ENCODE peak calls at places on chromosome 20, in seven cellular contexts. K, Q, J, P, Z, H and U are unnamed samples.

GRCh38 chr20:38024496-38024895 is 8.8 kb downstream of the TTI1 start:
- DNase-seq in K (no peak), H (no peak), Q (no peak), J (no peak), Z (no peak), P (no peak), U (no peak)

GRCh38 chr20:39660251-39660650 is 698.1 kb downstream of the DHX35 start:
- DNase-seq in J (no peak), H (no peak), K (no peak), P (peak), Q (peak), Z (no peak), U (no peak)

GRCh38 chr20:17610566-17611289 is 40.9 kb downstream of the DSTN start:
- DNase-seq in K (peak), P (no peak), H (no peak), Z (no peak), J (no peak), Q (no peak), U (peak)

GRCh38 chr20:4256886-4257285 is 241.5 kb upstream of the RNF24 start:
- DNase-seq in J (no peak), H (no peak), P (no peak), Z (no peak), Q (no peak), K (no peak), U (no peak)

GRCh38 chr20:41734506-41734945 is 116.3 kb upstream of the CHD6 start:
- DNase-seq in K (peak), J (peak), H (peak), P (peak), Q (peak), Z (peak), U (no peak)

GRCh38 chr20:19497064-19497463 is 261.0 kb upstream of the RIN2 start:
- DNase-seq in J (no peak), P (peak), K (no peak), Z (peak), Q (peak), H (no peak), U (no peak)

GRCh38 chr20:13644010-13644409 is 5.3 kb upstream of the TASP1 start:
- DNase-seq in H (no peak), Z (no peak), P (peak), J (no peak), K (no peak), Q (peak), U (no peak)

GRCh38 chr20:51759769-51760510 is 8.2 kb downstream of the ATP9A start:
- DNase-seq in Q (no peak), P (no peak), Z (no peak), J (no peak), H (no peak), K (no peak), U (no peak)

GRCh38 chr20:10672579-10673127 is 1.1 kb downstream of the JAG1 start:
- DNase-seq in Q (no peak), Z (peak), J (peak), P (peak), K (peak), H (peak), U (no peak)

GRCh38 chr20:50415516-50416268 is 94.5 kb upstream of the PTPN1 start:
- DNase-seq in Q (no peak), J (no peak), K (peak), P (peak), H (no peak), Z (peak), U (peak)

GRCh38 chr20:21981607-21982344 is 276.3 kb downstream of the PAX1 start:
- DNase-seq in Q (peak), Z (peak), H (no peak), P (peak), J (no peak), K (no peak), U (no peak)

GRCh38 chr20:51510169-51510568 is 32.4 kb downstream of the NFATC2 start:
- DNase-seq in Z (no peak), H (peak), J (no peak), P (no peak), Q (no peak), K (no peak), U (no peak)

GRCh38 chr20:62902926-62903615 is 23.2 kb downstream of the DIDO1 start:
- DNase-seq in J (no peak), K (no peak), Q (no peak), H (no peak), Z (peak), P (no peak), U (no peak)

GRCh38 chr20:20196610-20197009 is 144.3 kb downstream of the CFAP61 start:
- DNase-seq in J (no peak), H (no peak), K (no peak), Z (no peak), P (no peak), Q (no peak), U (no peak)

GRCh38 chr20:40687384-40688128 is 1.5 kb downstream of the MAFB start:
- DNase-seq in K (peak), Q (peak), J (peak), H (peak), P (peak), Z (no peak), U (peak)

GRCh38 chr20:50520222-50520877 is 10.2 kb downstream of the PTPN1 start:
- DNase-seq in Q (no peak), K (no peak), H (no peak), J (no peak), Z (no peak), P (no peak), U (no peak)

GRCh38 chr20:62258499-62259293 is 20.4 kb downstream of the OSBPL2 start:
- DNase-seq in K (no peak), J (no peak), H (no peak), Z (peak), Q (peak), P (peak), U (no peak)

GRCh38 chr20:37524859-37525708 is 2.6 kb downstream of the BLCAP start:
- DNase-seq in K (peak), H (no peak), P (no peak), Q (peak), J (no peak), Z (peak), U (peak)

GRCh38 chr20:64000906-64001305 is 20.0 kb downstream of the PRPF6 start:
- DNase-seq in J (no peak), K (no peak), Q (no peak), H (no peak), Z (no peak), P (no peak), U (no peak)

GRCh38 chr20:63059684-63060056 is 52.9 kb upstream of the BHLHE23 start:
- DNase-seq in Z (no peak), Q (no peak), P (no peak), K (peak), J (no peak), H (no peak), U (no peak)

GRCh38 chr20:59948828-59949720 is 8.9 kb downstream of the FAM217B start:
- DNase-seq in Z (peak), H (peak), Q (peak), P (peak), J (no peak), K (no peak), U (no peak)

GRCh38 chr20:57880155-57880648 is 170.4 kb upstream of the PMEPA1 start:
- DNase-seq in P (no peak), Q (no peak), Z (no peak), H (no peak), J (no peak), K (peak), U (peak)

GRCh38 chr20:62631336-62632317 is 10.7 kb upstream of the SLCO4A1 start:
- DNase-seq in H (no peak), Z (no peak), P (no peak), J (no peak), K (no peak), Q (no peak), U (no peak)

GRCh38 chr20:61407561-61407960 is 155.5 kb downstream of the CDH4 start:
- DNase-seq in J (no peak), Q (no peak), Z (no peak), H (no peak), P (no peak), K (no peak), U (no peak)

GRCh38 chr20:62159052-62159451 is 15.5 kb downstream of the SS18L1 start:
- DNase-seq in K (no peak), P (no peak), Z (no peak), H (no peak), J (no peak), Q (no peak), U (no peak)

GRCh38 chr20:25323486-25324246 is 67.0 kb downstream of the ABHD12 start:
- DNase-seq in Z (no peak), K (peak), P (no peak), H (no peak), Q (no peak), J (no peak), U (no peak)

GRCh38 chr20:19886666-19887288 is 128.7 kb downstream of the RIN2 start:
- DNase-seq in P (peak), Q (peak), H (peak), K (no peak), J (no peak), Z (peak), U (no peak)

GRCh38 chr20:36234771-36235320 is 1.4 kb upstream of the AAR2 start:
- DNase-seq in K (no peak), H (no peak), P (no peak), J (peak), Z (no peak), Q (no peak), U (no peak)

GRCh38 chr20:19992996-19993908 is 23.9 kb upstream of the NAA20 start:
- DNase-seq in J (no peak), Z (peak), P (peak), Q (peak), H (no peak), K (no peak), U (no peak)

GRCh38 chr20:3461191-3461874 is 9.5 kb upstream of the ATRN start:
- DNase-seq in Q (no peak), J (no peak), K (no peak), P (peak), Z (no peak), H (no peak), U (no peak)

GRCh38 chr20:44851545-44851944 is 34.0 kb upstream of the YWHAB start:
- DNase-seq in H (no peak), K (no peak), Q (no peak), J (no peak), P (no peak), Z (no peak), U (no peak)

GRCh38 chr20:36060676-36061075 is 92.3 kb downstream of the CNBD2 start:
- DNase-seq in H (no peak), Q (no peak), J (no peak), P (no peak), K (no peak), Z (no peak), U (no peak)

GRCh38 chr20:59273699-59274380 is 26.6 kb upstream of the EDN3 start:
- DNase-seq in P (no peak), Z (no peak), J (no peak), Q (no peak), K (no peak), H (no peak), U (no peak)

GRCh38 chr20:20568604-20569205 is 143.7 kb downstream of the RALGAPA2 start:
- DNase-seq in P (peak), K (no peak), H (peak), Q (peak), Z (peak), J (no peak), U (no peak)

GRCh38 chr20:58130574-58130973 is 97.9 kb downstream of the ANKRD60 start:
- DNase-seq in Z (no peak), K (peak), Q (no peak), J (peak), P (no peak), H (peak), U (no peak)

DNA sequence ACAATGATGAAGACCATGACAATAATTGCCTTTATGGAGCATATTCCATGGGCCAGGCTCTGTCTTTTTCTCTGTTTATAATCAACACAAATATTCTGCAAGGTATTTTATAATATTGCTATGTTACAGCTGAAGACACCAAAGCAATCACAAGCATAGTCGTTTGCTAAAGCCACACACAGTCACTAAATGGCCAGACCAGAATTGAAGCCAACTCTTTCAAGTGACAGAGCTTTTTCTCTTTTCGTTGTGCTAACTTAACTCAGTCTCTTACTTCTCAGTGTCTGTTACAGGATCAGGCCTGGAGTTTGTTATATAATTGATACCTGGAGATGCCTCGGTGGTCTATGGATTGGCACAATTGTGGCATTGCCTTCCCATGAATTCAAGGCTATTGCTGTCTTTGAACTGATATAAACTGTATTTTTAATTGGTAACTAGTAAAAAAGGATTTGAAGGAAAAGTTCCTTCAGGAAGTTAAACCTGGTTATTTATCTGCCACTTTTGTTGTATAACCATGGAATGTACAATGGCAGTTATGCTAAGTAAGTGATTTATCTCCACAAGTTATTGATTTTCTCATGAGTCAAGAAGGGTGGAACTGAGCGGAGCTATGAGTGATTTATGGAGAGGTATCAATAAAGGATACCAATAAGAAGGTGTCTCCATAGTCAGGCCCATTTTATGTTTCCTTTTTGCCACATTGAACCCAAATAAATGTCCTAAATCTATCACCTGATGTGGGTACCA is 67.6 kb downstream of the PFDN4 start:
- DNase-seq in J (no peak), Q (no peak), H (no peak), P (no peak), Z (no peak), K (no peak), U (no peak)
- H3K4me3 ChIP-seq in J (no peak), Q (no peak), H (no peak), P (no peak), Z (no peak), K (no peak), U (no peak)

DNA sequence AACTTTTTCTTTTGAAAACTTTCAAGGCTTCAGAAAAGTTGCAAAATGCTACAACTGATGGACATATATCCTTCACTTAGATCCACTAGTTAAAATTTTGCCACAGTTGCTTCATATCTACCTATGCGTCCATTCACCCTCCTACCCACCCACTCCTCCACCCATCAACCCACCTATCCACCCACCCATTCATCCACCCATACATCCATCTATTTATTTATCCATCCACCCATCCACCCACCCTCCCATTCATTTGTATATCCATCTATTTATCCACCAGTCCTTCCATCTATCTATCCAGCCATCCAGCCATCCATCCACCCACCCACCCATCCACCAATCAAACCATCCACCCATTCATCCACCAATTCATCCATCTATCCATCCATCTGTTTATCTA is 13.6 kb downstream of the BPIFB4 start:
- DNase-seq in P (no peak), Z (no peak), J (no peak), K (no peak), Q (no peak), H (no peak), U (no peak)
- H3K4me3 ChIP-seq in P (no peak), Z (no peak), J (no peak), K (no peak), Q (no peak), H (no peak), U (no peak)

DNA sequence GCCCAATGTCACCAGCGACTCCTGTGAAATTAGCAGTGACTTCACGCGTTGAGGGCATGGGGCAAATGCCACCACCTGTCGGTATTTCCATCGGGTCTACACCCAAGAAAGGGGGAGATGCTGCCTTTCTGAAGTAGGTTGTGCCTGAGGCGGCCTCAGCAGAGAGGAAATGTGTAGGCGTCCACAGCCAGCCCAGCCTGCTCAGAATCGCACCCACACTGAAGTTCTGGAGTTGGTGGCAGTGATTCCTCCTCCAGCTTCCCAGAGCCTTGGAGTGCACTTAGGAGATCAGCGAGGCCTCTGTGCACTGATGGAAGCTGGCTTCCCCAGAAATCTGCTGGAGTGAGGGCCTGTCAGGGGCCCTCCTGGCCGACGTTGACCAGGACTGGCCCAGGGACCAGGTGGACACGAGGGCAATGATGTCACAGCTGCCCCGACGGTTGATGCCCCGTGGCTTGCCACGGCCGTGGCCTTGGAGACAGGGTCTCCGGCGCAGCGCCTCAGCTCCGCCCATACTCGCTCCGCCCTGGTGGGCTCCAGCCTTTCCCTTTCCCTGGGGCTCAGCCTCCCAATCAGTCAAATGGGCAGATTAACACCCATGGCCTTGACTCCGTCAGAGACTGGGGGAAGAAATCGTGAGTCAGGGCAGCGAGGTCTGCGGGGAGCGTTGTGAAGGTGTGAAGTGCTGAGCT is 484.8 kb downstream of the PREX1 start:
- DNase-seq in Q (no peak), H (no peak), P (no peak), J (no peak), K (peak), Z (no peak), U (no peak)
- H3K4me3 ChIP-seq in Q (no peak), H (no peak), P (no peak), J (no peak), K (no peak), Z (no peak), U (no peak)

GRCh38 chr20:53579581-53580375 is 13.9 kb downstream of the ZNF217 start:
- DNase-seq in K (peak), P (peak), Z (peak), H (no peak), Q (peak), J (no peak), U (no peak)
- H3K4me3 ChIP-seq in K (no peak), P (peak), Z (peak), H (no peak), Q (no peak), J (no peak), U (peak)